ENCODE peak calls at places on chromosomes 12 and 14, in four cellular contexts. E, P, L and B are unnamed samples.

GRCh38 chr14:73861060-73861459 is 9.4 kb downstream of the PTGR2 start:
- DNase-seq in L (no peak), E (no peak), P (no peak), B (no peak)

GRCh38 chr14:66311935-66312334 is 174.2 kb upstream of the CCDC196 start:
- DNase-seq in P (peak), E (no peak), L (no peak), B (no peak)

GRCh38 chr12:101839324-101840283 is 8.8 kb upstream of the GNPTAB start:
- DNase-seq in L (peak), E (peak), P (peak), B (peak)

GRCh38 chr14:88007608-88008007 is 2.7 kb downstream of the GPR65 start:
- DNase-seq in E (no peak), L (no peak), P (no peak), B (no peak)

GRCh38 chr12:131209082-131210070 is 255.7 kb downstream of the ADGRD1 start:
- DNase-seq in L (no peak), P (no peak), E (peak), B (no peak)

GRCh38 chr14:53041067-53041466 is 90.2 kb upstream of the FERMT2 start:
- DNase-seq in E (no peak), L (no peak), P (no peak), B (no peak)

GRCh38 chr14:73759183-73759713 is 45.1 kb upstream of the PNMA1 start:
- DNase-seq in P (no peak), L (peak), E (peak), B (peak)

GRCh38 chr12:80040075-80040738 is 59.1 kb upstream of the OTOGL start:
- DNase-seq in L (no peak), E (peak), P (no peak), B (no peak)

GRCh38 chr14:84482256-84483071 is 1047.5 kb upstream of the FLRT2 start:
- DNase-seq in P (no peak), E (no peak), L (no peak), B (no peak)

GRCh38 chr14:50396636-50397460 is at the start of gene CDKL1:
- DNase-seq in P (no peak), E (peak), L (peak), B (peak)

GRCh38 chr14:105876829-105877228 is 350.4 kb downstream of the TMEM121 start:
- DNase-seq in L (no peak), E (no peak), P (no peak), B (no peak)

GRCh38 chr14:46245281-46245680 is 406.3 kb downstream of the RPL10L start:
- DNase-seq in L (no peak), E (no peak), P (peak), B (no peak)

GRCh38 chr14:24880689-24881088 is 169.3 kb downstream of the STXBP6 start:
- DNase-seq in P (no peak), E (no peak), L (no peak), B (no peak)

GRCh38 chr14:99077076-99077843 is 194.7 kb downstream of the BCL11B start:
- DNase-seq in E (no peak), L (no peak), P (no peak), B (no peak)

GRCh38 chr12:46724020-46724419 is 101.8 kb downstream of the SLC38A4 start:
- DNase-seq in L (no peak), P (no peak), E (no peak), B (no peak)

GRCh38 chr14:79638647-79639266 is 572.5 kb downstream of the DIO2 start:
- DNase-seq in L (no peak), E (no peak), P (peak), B (no peak)